ENCODE peak calls at places on chromosomes 13 and 19, in six cellular contexts. One of them, this sample, is unnamed.

GRCh38 chr13:34762312-34762711 is 179.8 kb upstream of the NBEA start:
- DNase-seq in left ventricle myocardium inferior: no peak
- DNase-seq in SJSA1: no peak
- DNase-seq in activated CD4-positive, alpha-beta T cell treated with anti-CD3 and anti-CD28 coated beads, Interleukin-2, amount 50 U/mL, for 1 hour: no peak
- DNase-seq in choroid plexus epithelial cell: no peak
- DNase-seq in foreskin melanocyte: no peak
- DNase-seq in this sample: no peak

GRCh38 chr19:50869479-50869878 is 3.8 kb upstream of the KLK2 start:
- DNase-seq in left ventricle myocardium inferior: no peak
- DNase-seq in SJSA1: no peak
- DNase-seq in activated CD4-positive, alpha-beta T cell treated with anti-CD3 and anti-CD28 coated beads, Interleukin-2, amount 50 U/mL, for 1 hour: no peak
- DNase-seq in choroid plexus epithelial cell: no peak
- DNase-seq in foreskin melanocyte: no peak
- DNase-seq in this sample: no peak

GRCh38 chr13:63840551-63841421 is 2425.1 kb upstream of the PCDH20 start:
- DNase-seq in left ventricle myocardium inferior: no peak
- DNase-seq in SJSA1: no peak
- DNase-seq in activated CD4-positive, alpha-beta T cell treated with anti-CD3 and anti-CD28 coated beads, Interleukin-2, amount 50 U/mL, for 1 hour: no peak
- DNase-seq in choroid plexus epithelial cell: no peak
- DNase-seq in foreskin melanocyte: no peak
- DNase-seq in this sample: no peak

GRCh38 chr19:15404097-15404779 is 14.6 kb downstream of the AKAP8L start:
- DNase-seq in left ventricle myocardium inferior: no peak
- DNase-seq in SJSA1: no peak
- DNase-seq in activated CD4-positive, alpha-beta T cell treated with anti-CD3 and anti-CD28 coated beads, Interleukin-2, amount 50 U/mL, for 1 hour: no peak
- DNase-seq in choroid plexus epithelial cell: no peak
- DNase-seq in foreskin melanocyte: no peak
- DNase-seq in this sample: no peak

GRCh38 chr19:46000497-46001246 is 5.4 kb downstream of the CCDC61 start:
- DNase-seq in left ventricle myocardium inferior: peak
- DNase-seq in SJSA1: no peak
- DNase-seq in activated CD4-positive, alpha-beta T cell treated with anti-CD3 and anti-CD28 coated beads, Interleukin-2, amount 50 U/mL, for 1 hour: peak
- DNase-seq in choroid plexus epithelial cell: peak
- DNase-seq in foreskin melanocyte: no peak
- DNase-seq in this sample: peak

GRCh38 chr13:28475916-28476725 is 18.8 kb downstream of the FLT1 start:
- DNase-seq in left ventricle myocardium inferior: no peak
- DNase-seq in SJSA1: peak
- DNase-seq in activated CD4-positive, alpha-beta T cell treated with anti-CD3 and anti-CD28 coated beads, Interleukin-2, amount 50 U/mL, for 1 hour: no peak
- DNase-seq in choroid plexus epithelial cell: peak
- DNase-seq in foreskin melanocyte: no peak
- DNase-seq in this sample: peak

GRCh38 chr19:3984908-3985642 is at the start of gene EEF2:
- DNase-seq in left ventricle myocardium inferior: peak
- DNase-seq in SJSA1: peak
- DNase-seq in activated CD4-positive, alpha-beta T cell treated with anti-CD3 and anti-CD28 coated beads, Interleukin-2, amount 50 U/mL, for 1 hour: peak
- DNase-seq in choroid plexus epithelial cell: peak
- DNase-seq in foreskin melanocyte: peak
- DNase-seq in this sample: peak

GRCh38 chr13:101289764-101290163 is 126.5 kb downstream of the NALCN start:
- DNase-seq in left ventricle myocardium inferior: no peak
- DNase-seq in SJSA1: no peak
- DNase-seq in activated CD4-positive, alpha-beta T cell treated with anti-CD3 and anti-CD28 coated beads, Interleukin-2, amount 50 U/mL, for 1 hour: no peak
- DNase-seq in choroid plexus epithelial cell: peak
- DNase-seq in foreskin melanocyte: no peak
- DNase-seq in this sample: peak

GRCh38 chr19:11191273-11191755 is 6.0 kb downstream of the KANK2 start:
- DNase-seq in left ventricle myocardium inferior: peak
- DNase-seq in SJSA1: peak
- DNase-seq in activated CD4-positive, alpha-beta T cell treated with anti-CD3 and anti-CD28 coated beads, Interleukin-2, amount 50 U/mL, for 1 hour: no peak
- DNase-seq in choroid plexus epithelial cell: peak
- DNase-seq in foreskin melanocyte: no peak
- DNase-seq in this sample: no peak

GRCh38 chr13:95779522-95779921 is 102.6 kb downstream of the DNAJC3 start:
- DNase-seq in left ventricle myocardium inferior: no peak
- DNase-seq in SJSA1: no peak
- DNase-seq in activated CD4-positive, alpha-beta T cell treated with anti-CD3 and anti-CD28 coated beads, Interleukin-2, amount 50 U/mL, for 1 hour: no peak
- DNase-seq in choroid plexus epithelial cell: no peak
- DNase-seq in foreskin melanocyte: no peak
- DNase-seq in this sample: no peak

GRCh38 chr13:44273991-44274810 is 99.4 kb upstream of the SERP2 start:
- DNase-seq in left ventricle myocardium inferior: no peak
- DNase-seq in SJSA1: peak
- DNase-seq in activated CD4-positive, alpha-beta T cell treated with anti-CD3 and anti-CD28 coated beads, Interleukin-2, amount 50 U/mL, for 1 hour: no peak
- DNase-seq in choroid plexus epithelial cell: peak
- DNase-seq in foreskin melanocyte: no peak
- DNase-seq in this sample: peak

GRCh38 chr13:52012512-52012836 is 276 bp downstream of the ALG11 start:
- DNase-seq in left ventricle myocardium inferior: no peak
- DNase-seq in SJSA1: no peak
- DNase-seq in activated CD4-positive, alpha-beta T cell treated with anti-CD3 and anti-CD28 coated beads, Interleukin-2, amount 50 U/mL, for 1 hour: no peak
- DNase-seq in choroid plexus epithelial cell: no peak
- DNase-seq in foreskin melanocyte: no peak
- DNase-seq in this sample: no peak

GRCh38 chr13:103056008-103056407 is 10.2 kb downstream of the SLC10A2 start:
- DNase-seq in left ventricle myocardium inferior: no peak
- DNase-seq in SJSA1: no peak
- DNase-seq in activated CD4-positive, alpha-beta T cell treated with anti-CD3 and anti-CD28 coated beads, Interleukin-2, amount 50 U/mL, for 1 hour: no peak
- DNase-seq in choroid plexus epithelial cell: no peak
- DNase-seq in foreskin melanocyte: no peak
- DNase-seq in this sample: no peak

GRCh38 chr19:32750441-32751055 is 31.0 kb downstream of the TDRD12 start:
- DNase-seq in left ventricle myocardium inferior: no peak
- DNase-seq in SJSA1: no peak
- DNase-seq in activated CD4-positive, alpha-beta T cell treated with anti-CD3 and anti-CD28 coated beads, Interleukin-2, amount 50 U/mL, for 1 hour: no peak
- DNase-seq in choroid plexus epithelial cell: peak
- DNase-seq in foreskin melanocyte: no peak
- DNase-seq in this sample: no peak

This sample was measured in astrocyte of the hippocampus.